ENCODE peak calls at places on chromosomes 1 and 21, in seven cellular contexts. I is neural crest cell; O is psoas muscle; P is stomach; J is neural progenitor cell; E is right lobe of liver; B is CD8-positive, alpha-beta T cell. H is an unnamed sample.

GRCh38 chr1:184691719-184692324 is 62.8 kb downstream of the EDEM3 start:
- DNase-seq in J (peak), B (no peak), O (no peak), E (no peak), P (no peak), I (no peak), H (no peak)

GRCh38 chr1:160081261-160081936 is at the start of gene KCNJ9:
- DNase-seq in I (no peak), O (no peak), E (no peak), J (peak), B (no peak), P (no peak), H (no peak)

GRCh38 chr1:7265771-7266371 is 480.6 kb downstream of the CAMTA1 start:
- DNase-seq in O (no peak), E (peak), B (no peak), P (peak), J (no peak), I (no peak), H (peak)

GRCh38 chr1:198647055-198647454 is 8.2 kb downstream of the PTPRC start:
- DNase-seq in I (no peak), E (no peak), J (no peak), O (no peak), B (no peak), P (no peak), H (no peak)

GRCh38 chr1:23422313-23422877 is 2.2 kb downstream of the TCEA3 start:
- DNase-seq in I (no peak), E (peak), O (peak), P (peak), B (no peak), J (no peak), H (no peak)

GRCh38 chr21:42156690-42157605 is 62.0 kb upstream of the ABCG1 start:
- DNase-seq in E (no peak), I (peak), J (peak), O (no peak), P (no peak), B (no peak), H (peak)

GRCh38 chr21:42091899-42092508 is 20.9 kb downstream of the UMODL1 start:
- DNase-seq in O (no peak), I (no peak), B (no peak), J (peak), E (no peak), P (no peak), H (no peak)

GRCh38 chr1:209268479-209268878 is 315.0 kb upstream of the CAMK1G start:
- DNase-seq in E (no peak), B (no peak), J (no peak), I (no peak), P (no peak), O (no peak), H (no peak)

GRCh38 chr1:3504823-3505155 is 50.3 kb downstream of the ARHGEF16 start:
- DNase-seq in O (no peak), I (no peak), E (no peak), P (no peak), B (no peak), J (no peak), H (no peak)

GRCh38 chr1:9181176-9181906 is 52.4 kb upstream of the GPR157 start:
- DNase-seq in B (peak), E (peak), P (peak), I (peak), O (peak), J (peak), H (peak)

GRCh38 chr1:37932759-37933158 is 14.1 kb downstream of the INPP5B start:
- DNase-seq in E (no peak), B (no peak), J (no peak), P (no peak), O (no peak), I (no peak), H (no peak)

DNA sequence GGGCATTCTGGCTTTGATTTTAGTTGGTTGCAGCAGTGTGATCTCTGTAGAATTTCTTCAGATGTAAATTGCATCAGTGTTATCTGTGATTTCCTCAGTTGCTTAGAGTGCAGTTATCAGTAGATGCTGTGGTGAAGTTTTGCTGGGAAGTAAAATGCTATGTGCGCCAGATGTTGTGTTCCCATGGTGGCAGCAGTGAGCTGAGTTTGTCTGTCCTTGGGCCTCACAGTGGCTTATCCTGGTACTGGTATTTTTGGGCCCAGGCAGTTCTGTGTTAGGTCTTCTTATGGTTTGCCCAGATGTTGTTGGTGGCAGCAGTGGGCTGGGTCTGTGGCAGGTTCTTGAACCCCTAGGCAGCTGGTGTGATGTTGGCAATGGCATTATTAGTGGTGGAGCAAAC is 1242.1 kb downstream of the PLA2G4A start:
- DNase-seq in I (no peak), B (no peak), O (no peak), E (no peak), J (peak), P (no peak), H (no peak)
- TF ChIP-seq CTCF in I (no peak), B (no peak), O (no peak), E (no peak), J (peak), P (no peak), H (no peak)

GRCh38 chr1:1040004-1040991 is 20.4 kb downstream of the AGRN start:
- DNase-seq in O (peak), I (peak), P (peak), B (peak), E (peak), J (peak), H (no peak)
- TF ChIP-seq CTCF in O (no peak), I (peak), P (no peak), B (no peak), E (no peak), J (peak), H (no peak)

GRCh38 chr1:32361308-32361673 is 994 bp downstream of the FAM229A start:
- DNase-seq in I (no peak), B (no peak), J (no peak), E (no peak), O (peak), P (no peak), H (no peak)

GRCh38 chr1:32363713-32364112 is 1.4 kb downstream of the TSSK3 start:
- DNase-seq in O (peak), J (no peak), P (no peak), E (peak), I (no peak), B (no peak), H (no peak)

GRCh38 chr1:32364836-32365235 is 2.5 kb downstream of the TSSK3 start:
- DNase-seq in O (no peak), B (no peak), J (no peak), E (no peak), P (no peak), I (no peak), H (no peak)

GRCh38 chr1:32362474-32363313 is at the start of the genes FAM229A and TSSK3:
- DNase-seq in J (no peak), P (no peak), B (no peak), E (no peak), O (no peak), I (no peak), H (no peak)

GRCh38 chr1:32361674-32362473 is 411 bp downstream of the FAM229A start:
- DNase-seq in I (peak), E (peak), B (no peak), O (peak), P (peak), J (peak), H (no peak)
- TF ChIP-seq CTCF in I (peak), E (peak), B (peak), O (peak), P (no peak), J (peak), H (peak)

GRCh38 chr1:6082430-6082971 is 36.8 kb downstream of the KCNAB2 start:
- DNase-seq in I (peak), O (peak), J (peak), B (no peak), P (no peak), E (no peak), H (no peak)

GRCh38 chr1:6077919-6078318 is 32.2 kb downstream of the KCNAB2 start:
- DNase-seq in B (no peak), E (no peak), P (no peak), J (no peak), I (no peak), O (no peak), H (no peak)

GRCh38 chr1:6081901-6082300 is 36.2 kb downstream of the KCNAB2 start:
- DNase-seq in J (no peak), E (no peak), B (no peak), I (no peak), P (no peak), O (no peak), H (no peak)

GRCh38 chr1:6083385-6083784 is 37.7 kb downstream of the KCNAB2 start:
- DNase-seq in I (no peak), O (no peak), J (no peak), B (no peak), E (no peak), P (no peak), H (no peak)

GRCh38 chr1:6080469-6080868 is 34.8 kb downstream of the KCNAB2 start:
- DNase-seq in I (no peak), J (no peak), P (no peak), E (no peak), B (no peak), O (no peak), H (no peak)
- TF ChIP-seq CTCF in I (no peak), J (peak), P (no peak), E (no peak), B (no peak), O (no peak), H (no peak)

GRCh38 chr1:106222415-106222814 is 834.1 kb upstream of the PRMT6 start:
- DNase-seq in B (no peak), O (no peak), P (no peak), J (no peak), E (no peak), I (no peak), H (no peak)

GRCh38 chr1:106217765-106218164 is 838.7 kb upstream of the PRMT6 start:
- DNase-seq in P (no peak), I (no peak), O (no peak), B (no peak), J (no peak), E (no peak), H (no peak)
- TF ChIP-seq CTCF in P (no peak), I (peak), O (no peak), B (no peak), J (peak), E (no peak), H (peak)